ENCODE peak calls at places on chromosome 12, in eight cellular contexts. W is NCI-H446; I is lung microvascular endothelial cell; C is CD4-positive, alpha-beta T cell; L is PC-9; B is stimulated activated CD4-positive, alpha-beta T cell treated with anti-CD3 and anti-CD28 coated beads, Interleukin-4, amount 100 ng/mL, for 1 hour; D is posterior vena cava; U is cardiac fibroblast. E is an unnamed sample.

GRCh38 chr12:107543841-107544240 is 141.8 kb upstream of the PWP1 start:
- DNase-seq in W (no peak), I (no peak), C (no peak), L (no peak), B (no peak), D (no peak), U (no peak), E (no peak)

GRCh38 chr12:89346741-89347324 is 5.5 kb downstream of the DUSP6 start:
- DNase-seq in W (no peak), I (peak), C (no peak), L (no peak), B (no peak), D (no peak), U (peak), E (no peak)

GRCh38 chr12:67352682-67353081 is 83.5 kb downstream of the CAND1 start:
- DNase-seq in W (no peak), I (no peak), C (no peak), L (no peak), B (no peak), D (no peak), U (no peak), E (peak)

GRCh38 chr12:12964255-12964654 is 12.3 kb upstream of the GPRC5D start:
- DNase-seq in W (no peak), I (no peak), C (no peak), L (no peak), B (no peak), D (no peak), U (no peak), E (no peak)

GRCh38 chr12:80714055-80714454 is 2.7 kb upstream of the MYF5 start:
- DNase-seq in W (no peak), I (no peak), C (no peak), L (no peak), B (no peak), D (no peak), U (peak), E (no peak)

GRCh38 chr12:122944588-122944987 is 21.7 kb downstream of the ABCB9 start:
- DNase-seq in W (peak), I (peak), C (no peak), L (peak), B (no peak), D (no peak), U (peak), E (peak)

GRCh38 chr12:132417741-132418140 is 72.2 kb upstream of the FBRSL1 start:
- DNase-seq in W (no peak), I (no peak), C (no peak), L (no peak), B (no peak), D (no peak), U (no peak), E (no peak)

GRCh38 chr12:13583630-13584029 is 387.1 kb downstream of the EMP1 start:
- DNase-seq in W (no peak), I (no peak), C (no peak), L (no peak), B (no peak), D (no peak), U (no peak), E (no peak)

GRCh38 chr12:6463858-6464257 is 6.6 kb downstream of the VAMP1 start:
- DNase-seq in W (no peak), I (no peak), C (no peak), L (no peak), B (no peak), D (no peak), U (no peak), E (no peak)

GRCh38 chr12:124853781-124854636 is 9.7 kb downstream of the SCARB1 start:
- DNase-seq in W (no peak), I (no peak), C (no peak), L (no peak), B (no peak), D (no peak), U (no peak), E (no peak)

GRCh38 chr12:48861111-48861510 is 4.6 kb downstream of the RND1 start:
- DNase-seq in W (no peak), I (no peak), C (no peak), L (no peak), B (no peak), D (no peak), U (no peak), E (no peak)

GRCh38 chr12:117148642-117149041 is 41.6 kb downstream of the FBXO21 start:
- DNase-seq in W (no peak), I (peak), C (no peak), L (no peak), B (peak), D (peak), U (no peak), E (no peak)

GRCh38 chr12:5964913-5965900 is 20.1 kb upstream of the ANO2 start:
- DNase-seq in W (no peak), I (peak), C (no peak), L (no peak), B (no peak), D (no peak), U (no peak), E (no peak)

GRCh38 chr12:119115296-119115905 is 63.3 kb upstream of the HSPB8 start:
- DNase-seq in W (peak), I (peak), C (no peak), L (peak), B (no peak), D (no peak), U (peak), E (no peak)

GRCh38 chr12:23428758-23429157 is 520.7 kb downstream of the SOX5 start:
- DNase-seq in W (no peak), I (no peak), C (no peak), L (no peak), B (no peak), D (no peak), U (no peak), E (no peak)

GRCh38 chr12:56839489-56840442 is 76.6 kb downstream of the HSD17B6 start:
- DNase-seq in W (no peak), I (peak), C (no peak), L (peak), B (peak), D (no peak), U (peak), E (no peak)

GRCh38 chr12:124554429-124555029 is 12.9 kb downstream of the NCOR2 start:
- DNase-seq in W (no peak), I (peak), C (no peak), L (no peak), B (no peak), D (no peak), U (no peak), E (no peak)

GRCh38 chr12:96434107-96434506 is 33.9 kb upstream of the CDK17 start:
- DNase-seq in W (no peak), I (peak), C (peak), L (no peak), B (peak), D (no peak), U (peak), E (no peak)

GRCh38 chr12:52557481-52557880 is 4.5 kb upstream of the KRT71 start:
- DNase-seq in W (no peak), I (no peak), C (no peak), L (no peak), B (no peak), D (no peak), U (no peak), E (no peak)

GRCh38 chr12:67366530-67367196 is 97.5 kb downstream of the CAND1 start:
- DNase-seq in W (no peak), I (no peak), C (no peak), L (no peak), B (no peak), D (no peak), U (peak), E (no peak)

GRCh38 chr12:24773996-24774395 is 174.9 kb downstream of the BCAT1 start:
- DNase-seq in W (no peak), I (no peak), C (no peak), L (no peak), B (no peak), D (no peak), U (no peak), E (no peak)

GRCh38 chr12:3651585-3652424 is 101.1 kb downstream of the CRACR2A start:
- DNase-seq in W (no peak), I (peak), C (no peak), L (no peak), B (no peak), D (peak), U (no peak), E (no peak)

GRCh38 chr12:21992823-21993222 is 51.6 kb upstream of the ABCC9 start:
- DNase-seq in W (no peak), I (peak), C (no peak), L (no peak), B (no peak), D (no peak), U (peak), E (no peak)

GRCh38 chr12:43762596-43762995 is 3.8 kb downstream of the IRAK4 start:
- DNase-seq in W (no peak), I (no peak), C (no peak), L (no peak), B (no peak), D (no peak), U (no peak), E (no peak)

GRCh38 chr12:52876371-52876770 is 27.6 kb upstream of the KRT78 start:
- DNase-seq in W (no peak), I (no peak), C (no peak), L (no peak), B (no peak), D (no peak), U (no peak), E (peak)

GRCh38 chr12:107684029-107684790 is 1.4 kb upstream of the PWP1 start:
- DNase-seq in W (no peak), I (no peak), C (no peak), L (no peak), B (no peak), D (no peak), U (peak), E (no peak)

GRCh38 chr12:4763549-4763948 is 43.3 kb downstream of the GALNT8 start:
- DNase-seq in W (peak), I (no peak), C (no peak), L (no peak), B (no peak), D (no peak), U (no peak), E (no peak)

GRCh38 chr12:95151821-95152220 is 65.4 kb downstream of the FGD6 start:
- DNase-seq in W (no peak), I (no peak), C (no peak), L (no peak), B (no peak), D (no peak), U (no peak), E (peak)

GRCh38 chr12:80602455-80602854 is 105.0 kb upstream of the MYF6 start:
- DNase-seq in W (no peak), I (no peak), C (no peak), L (no peak), B (no peak), D (no peak), U (no peak), E (no peak)

GRCh38 chr12:11580125-11580751 is 69.2 kb upstream of the ETV6 start:
- DNase-seq in W (no peak), I (peak), C (no peak), L (peak), B (no peak), D (no peak), U (peak), E (peak)

GRCh38 chr12:75635606-75636444 is 124.4 kb upstream of the KRR1 start:
- DNase-seq in W (no peak), I (peak), C (no peak), L (no peak), B (no peak), D (no peak), U (peak), E (peak)

GRCh38 chr12:52903855-52904508 is 894 bp downstream of the KRT8 start:
- DNase-seq in W (no peak), I (peak), C (no peak), L (peak), B (peak), D (no peak), U (peak), E (no peak)

GRCh38 chr12:129877383-129877782 is 26.4 kb downstream of the TMEM132D start:
- DNase-seq in W (no peak), I (no peak), C (no peak), L (no peak), B (no peak), D (no peak), U (no peak), E (no peak)

GRCh38 chr12:54024581-54024980 is 3.7 kb upstream of the HOXC6 start:
- DNase-seq in W (no peak), I (no peak), C (no peak), L (no peak), B (no peak), D (peak), U (no peak), E (no peak)

E was measured in epithelial cell of prostate.